ENCODE peak calls at places on chromosomes 1 and 21, in six cellular contexts. I is A549, R is right lobe of liver, M is fibroblast of lung, W is aorta, G is IMR-90. U is an unnamed sample.

GRCh38 chr1:118785246-118785645 is 202.9 kb downstream of the TBX15 start:
- DNase-seq in I (no peak), R (no peak), M (peak; percentile 1), W (peak; percentile 41), G (no peak), U (no peak)

GRCh38 chr1:100352267-100353072 is at the start of gene CDC14A:
- DNase-seq in I (peak; percentile 95), R (peak; percentile 92), M (peak; percentile 97), W (peak; percentile 96), G (peak; percentile 94), U (peak; percentile 91)

GRCh38 chr1:233672732-233673131 is 58.8 kb downstream of the KCNK1 start:
- DNase-seq in I (no peak), R (peak; percentile 60), M (no peak), W (no peak), G (no peak), U (no peak)

GRCh38 chr1:235275836-235276235 is 52.1 kb downstream of the ARID4B start:
- DNase-seq in I (no peak), R (no peak), M (no peak), W (no peak), G (no peak), U (no peak)

GRCh38 chr1:185338719-185339622 is 21.9 kb upstream of the IVNS1ABP start:
- DNase-seq in I (no peak), R (peak; percentile 31), M (peak; percentile 49), W (peak; percentile 71), G (no peak), U (no peak)

GRCh38 chr1:195472298-195472697 is 1135.9 kb downstream of the KCNT2 start:
- DNase-seq in I (no peak), R (no peak), M (no peak), W (no peak), G (no peak), U (no peak)

GRCh38 chr1:21829294-21829693 is 17.2 kb downstream of the LDLRAD2 start:
- DNase-seq in I (no peak), R (no peak), M (no peak), W (no peak), G (no peak), U (no peak)

GRCh38 chr1:163055531-163055930 is 13.6 kb upstream of the RGS4 start:
- DNase-seq in I (no peak), R (no peak), M (no peak), W (no peak), G (no peak), U (no peak)

GRCh38 chr21:46158666-46159300 is 3.4 kb upstream of the FTCD start:
- DNase-seq in I (no peak), R (no peak), M (no peak), W (peak; percentile 30), G (no peak), U (peak; percentile 12)

GRCh38 chr21:41786521-41786987 is 19.7 kb upstream of the RIPK4 start:
- DNase-seq in I (peak; percentile 36), R (no peak), M (peak; percentile 69), W (no peak), G (peak; percentile 12), U (no peak)

GRCh38 chr1:38370716-38371504 is 324.3 kb upstream of the POU3F1 start:
- DNase-seq in I (no peak), R (no peak), M (no peak), W (no peak), G (no peak), U (no peak)

GRCh38 chr1:6098303-6099215 is 52.9 kb downstream of the KCNAB2 start:
- DNase-seq in I (no peak), R (peak; percentile 9), M (peak; percentile 6), W (peak; percentile 58), G (no peak), U (peak; percentile 11)

GRCh38 chr1:17409391-17409811 is 30.1 kb downstream of the RCC2 start:
- DNase-seq in I (no peak), R (no peak), M (no peak), W (no peak), G (no peak), U (peak; percentile 13)

GRCh38 chr1:184568148-184568547 is 181.3 kb downstream of the C1orf21 start:
- DNase-seq in I (no peak), R (no peak), M (no peak), W (no peak), G (no peak), U (no peak)

GRCh38 chr1:118984990-118985608 is 3.0 kb downstream of the TBX15 start:
- DNase-seq in I (no peak), R (no peak), M (no peak), W (no peak), G (no peak), U (no peak)

GRCh38 chr1:17128361-17128760 is 9.1 kb upstream of the PADI2 start:
- DNase-seq in I (peak; percentile 88), R (no peak), M (peak; percentile 99), W (no peak), G (peak; percentile 91), U (no peak)

GRCh38 chr1:205664399-205665108 is 15.8 kb downstream of the SLC45A3 start:
- DNase-seq in I (no peak), R (peak; percentile 85), M (peak; percentile 23), W (no peak), G (peak; percentile 28), U (no peak)

GRCh38 chr1:147834189-147834588 is 68.4 kb upstream of the GJA8 start:
- DNase-seq in I (no peak), R (no peak), M (no peak), W (no peak), G (no peak), U (no peak)

GRCh38 chr1:208212893-208213292 is 31.3 kb downstream of the PLXNA2 start:
- DNase-seq in I (no peak), R (no peak), M (no peak), W (no peak), G (no peak), U (no peak)

GRCh38 chr1:106584127-106584526 is 472.3 kb upstream of the PRMT6 start:
- DNase-seq in I (no peak), R (no peak), M (peak; percentile 67), W (no peak), G (no peak), U (no peak)

GRCh38 chr1:174766727-174767126 is 233.0 kb upstream of the CACYBP start:
- DNase-seq in I (no peak), R (no peak), M (no peak), W (no peak), G (no peak), U (no peak)

GRCh38 chr1:99005537-99005942 is 879 bp upstream of the PLPPR5 start:
- DNase-seq in I (no peak), R (no peak), M (peak; percentile 1), W (no peak), G (no peak), U (no peak)

GRCh38 chr1:91846007-91846620 is 39.8 kb downstream of the TGFBR3 start:
- DNase-seq in I (peak; percentile 18), R (peak; percentile 33), M (peak; percentile 36), W (peak; percentile 53), G (peak; percentile 46), U (no peak)

GRCh38 chr1:230572121-230573083 is 69.9 kb upstream of the COG2 start:
- DNase-seq in I (peak; percentile 14), R (no peak), M (no peak), W (peak; percentile 46), G (no peak), U (no peak)

GRCh38 chr1:182217071-182217470 is 155.6 kb upstream of the ZNF648 start:
- DNase-seq in I (no peak), R (no peak), M (peak; percentile 70), W (no peak), G (peak; percentile 5), U (no peak)

GRCh38 chr1:24540906-24541710 is 14.8 kb upstream of the NCMAP start:
- DNase-seq in I (peak; percentile 83), R (no peak), M (peak; percentile 67), W (no peak), G (peak; percentile 78), U (no peak)

GRCh38 chr21:34822957-34823356 is 154.2 kb downstream of the CLIC6 start:
- DNase-seq in I (no peak), R (no peak), M (peak; percentile 73), W (no peak), G (peak; percentile 68), U (no peak)
- H3K27ac ChIP-seq in I (no peak overlapping the region), R (no peak overlapping the region), M (no peak overlapping the region), W (no peak overlapping the region), G (no peak overlapping the region), U (no peak overlapping the region)

GRCh38 chr1:169105434-169106094 is 926 bp upstream of the ATP1B1 start:
- DNase-seq in I (peak; percentile 85), R (peak; percentile 95), M (peak; percentile 61), W (peak; percentile 72), G (no peak), U (peak; percentile 89)

GRCh38 chr1:169107673-169108160 is 1.2 kb downstream of the ATP1B1 start:
- DNase-seq in I (peak; percentile 64), R (no peak), M (peak; percentile 74), W (no peak), G (peak; percentile 62), U (no peak)

GRCh38 chr1:169106095-169106920 is at the start of gene ATP1B1:
- DNase-seq in I (peak; percentile 90), R (peak; percentile 93), M (peak; percentile 78), W (peak; percentile 88), G (peak; percentile 71), U (peak; percentile 98)

GRCh38 chr1:169108897-169109560 is 2.5 kb downstream of the ATP1B1 start:
- DNase-seq in I (peak; percentile 73), R (peak; percentile 40), M (peak; percentile 52), W (no peak), G (peak; percentile 35), U (no peak)

GRCh38 chr1:169106921-169107672 is 607 bp downstream of the ATP1B1 start:
- DNase-seq in I (no peak), R (peak; percentile 37), M (no peak), W (no peak), G (peak; percentile 39), U (no peak)
- H3K27ac ChIP-seq in I (peak overlapping the region; percentile 98), R (peak overlapping the region; percentile 83), M (peak overlapping the region; percentile 94), W (no peak overlapping the region), G (peak overlapping the region; percentile 58), U (peak overlapping the region; percentile 97)

GRCh38 chr1:204480515-204480914 is 14.1 kb downstream of the PIK3C2B start:
- DNase-seq in I (no peak), R (no peak), M (no peak), W (no peak), G (no peak), U (no peak)
- H3K27ac ChIP-seq in I (no peak overlapping the region), R (no peak overlapping the region), M (no peak overlapping the region), W (no peak overlapping the region), G (no peak overlapping the region), U (no peak overlapping the region)

DNA sequence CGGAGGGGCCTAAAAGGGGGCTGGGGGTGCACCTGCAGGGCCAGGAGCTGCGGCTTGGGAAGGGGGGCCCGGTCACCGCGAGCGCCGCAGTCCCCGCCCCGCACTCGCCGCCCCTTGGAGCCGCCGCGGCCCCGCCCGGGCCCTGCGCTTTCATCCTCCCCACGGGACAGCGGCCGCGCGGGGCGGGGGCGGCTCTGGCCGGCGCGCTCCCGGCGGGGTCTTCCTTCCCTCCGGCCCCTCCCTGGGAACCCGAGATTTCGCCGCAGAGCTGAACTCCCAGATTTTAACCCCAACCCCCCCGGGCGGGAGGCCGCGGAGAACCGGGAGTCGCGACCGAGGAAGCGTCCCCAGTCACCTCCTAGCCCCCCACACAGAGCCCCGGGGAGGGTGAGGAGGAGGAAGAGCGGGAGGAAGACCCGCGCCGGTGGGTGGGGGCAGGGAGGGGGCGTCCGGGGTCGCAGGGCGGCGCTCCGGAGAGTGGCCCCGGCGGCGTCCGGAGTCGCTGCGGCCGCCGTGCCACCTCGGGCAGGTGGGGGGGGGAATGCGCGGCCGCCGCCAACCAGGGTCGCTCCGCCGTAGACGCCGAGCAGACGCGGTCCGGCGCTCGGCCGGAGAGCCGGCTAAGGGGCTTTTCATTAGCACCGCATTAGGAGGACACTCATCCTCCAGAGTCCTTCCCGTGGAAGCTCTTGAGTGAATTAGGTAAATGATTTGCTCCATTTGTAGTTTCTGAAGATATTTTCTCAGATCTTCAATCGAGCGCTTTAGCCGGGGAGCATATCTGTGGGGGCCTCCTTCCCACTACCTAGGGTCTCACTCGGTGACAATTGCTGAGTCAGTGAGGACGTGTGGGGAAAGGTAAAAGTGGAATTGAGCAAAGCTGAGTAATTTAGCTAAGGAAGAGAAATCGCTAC is 31.6 kb upstream of the NFIA start:
- DNase-seq in I (no peak), R (peak; percentile 76), M (no peak), W (peak; percentile 70), G (no peak), U (peak; percentile 58)
- H3K27ac ChIP-seq in I (peak overlapping the region; percentile 91), R (peak overlapping the region; percentile 91), M (no peak overlapping the region), W (peak overlapping the region; percentile 96), G (no peak overlapping the region), U (peak overlapping the region; percentile 97)

U was measured in pancreas.